ENCODE peak calls at places on chromosomes 6 and 20, in six cellular contexts. O is H9, S is suprapubic skin, V is heart left ventricle, U is esophagus squamous epithelium, R is upper lobe of left lung. M is an unnamed sample.

GRCh38 chr6:142523485-142523884 is 221.7 kb downstream of the ADGRG6 start:
- DNase-seq in U (no peak), V (no peak), R (no peak), O (no peak), S (no peak), M (no peak)

GRCh38 chr6:128600397-128600951 is 80.1 kb upstream of the PTPRK start:
- DNase-seq in U (no peak), O (no peak), S (no peak), R (no peak), V (no peak), M (no peak)

GRCh38 chr6:129317931-129318820 is 391.8 kb downstream of the ARHGAP18 start:
- DNase-seq in R (no peak), O (peak; percentile 80), S (no peak), U (no peak), V (no peak), M (no peak)

GRCh38 chr20:25274891-25275812 is 27.3 kb downstream of the PYGB start:
- DNase-seq in U (no peak), R (peak; percentile 10), O (no peak), V (peak; percentile 67), S (peak; percentile 49), M (peak; percentile 53)

GRCh38 chr6:89081423-89082322 is 1.1 kb downstream of the PNRC1 start:
- DNase-seq in V (peak; percentile 100), R (peak; percentile 99), U (peak; percentile 94), O (peak; percentile 92), S (peak; percentile 99), M (peak; percentile 99)

GRCh38 chr6:72876256-72876655 is 254.4 kb downstream of the KCNQ5 start:
- DNase-seq in R (no peak), S (no peak), V (no peak), U (no peak), O (no peak), M (no peak)

GRCh38 chr6:6246539-6246938 is 73.9 kb downstream of the F13A1 start:
- DNase-seq in O (no peak), S (no peak), V (no peak), U (no peak), R (no peak), M (no peak)

GRCh38 chr6:10495014-10495413 is 26.1 kb upstream of the GCNT2 start:
- DNase-seq in U (no peak), V (no peak), S (no peak), R (no peak), O (no peak), M (no peak)

GRCh38 chr6:140105857-140106256 is 731.4 kb upstream of the CITED2 start:
- DNase-seq in O (peak; percentile 51), R (no peak), U (no peak), V (no peak), S (no peak), M (no peak)

GRCh38 chr6:120526576-120526975 is 807.7 kb downstream of the TBC1D32 start:
- DNase-seq in O (no peak), S (no peak), U (no peak), R (no peak), V (no peak), M (no peak)

GRCh38 chr20:62209850-62210495 is 10.1 kb downstream of the HRH3 start:
- DNase-seq in R (no peak), V (no peak), S (no peak), O (no peak), U (no peak), M (no peak)

GRCh38 chr6:139776051-139776450 is 401.6 kb upstream of the CITED2 start:
- DNase-seq in U (no peak), S (no peak), V (no peak), O (no peak), R (no peak), M (no peak)

GRCh38 chr6:139882977-139883728 is 508.7 kb upstream of the CITED2 start:
- DNase-seq in R (no peak), V (no peak), O (no peak), U (no peak), S (no peak), M (no peak)

GRCh38 chr20:58308680-58309527 is 611 bp upstream of the RAB22A start:
- DNase-seq in U (no peak), V (peak; percentile 70), R (peak; percentile 33), S (peak; percentile 84), O (peak; percentile 41), M (peak; percentile 82)

GRCh38 chr6:34493344-34493743 is 27.5 kb downstream of the PACSIN1 start:
- DNase-seq in V (no peak), R (no peak), O (no peak), S (no peak), U (no peak), M (no peak)

GRCh38 chr20:23021541-23021940 is 13.6 kb upstream of the SSTR4 start:
- DNase-seq in S (no peak), R (no peak), V (no peak), U (no peak), O (no peak), M (no peak)

GRCh38 chr6:37371158-37372083 is 17.6 kb downstream of the RNF8 start:
- DNase-seq in U (no peak), R (peak; percentile 66), O (no peak), S (no peak), V (no peak), M (no peak)

GRCh38 chr6:167907837-167908681 is 81.3 kb downstream of the AFDN start:
- DNase-seq in R (no peak), S (no peak), V (no peak), U (no peak), O (no peak), M (no peak)

GRCh38 chr6:108904731-108905130 is 56.5 kb downstream of the ARMC2 start:
- DNase-seq in V (no peak), U (no peak), S (no peak), O (no peak), R (no peak), M (no peak)

GRCh38 chr20:7285918-7286556 is 518.6 kb downstream of the BMP2 start:
- DNase-seq in U (no peak), V (peak; percentile 59), S (peak; percentile 83), R (peak; percentile 73), O (peak; percentile 59), M (no peak)

GRCh38 chr20:16922834-16923233 is 174.7 kb downstream of the OTOR start:
- DNase-seq in S (no peak), O (no peak), V (no peak), R (no peak), U (no peak), M (no peak)

GRCh38 chr6:89729818-89730217 is 89.8 kb downstream of the MDN1 start:
- DNase-seq in V (no peak), U (no peak), O (no peak), R (no peak), S (no peak), M (no peak)

GRCh38 chr20:32203556-32204484 is 3.7 kb downstream of the PLAGL2 start:
- DNase-seq in V (no peak), U (no peak), R (peak; percentile 48), O (no peak), S (no peak), M (no peak)

GRCh38 chr6:38068854-38069253 is 249.3 kb downstream of the ZFAND3 start:
- DNase-seq in U (no peak), R (no peak), S (no peak), V (peak; percentile 21), O (no peak), M (no peak)

GRCh38 chr20:18394363-18394762 is 72.5 kb downstream of the DZANK1 start:
- DNase-seq in U (no peak), R (no peak), V (no peak), O (peak; percentile 64), S (no peak), M (no peak)

GRCh38 chr20:2468581-2469407 is 1.8 kb downstream of the SNRPB start:
- DNase-seq in U (no peak), V (no peak), R (no peak), O (no peak), S (no peak), M (no peak)
- H3K27ac ChIP-seq in U (peak overlapping the region; percentile 84), V (no peak overlapping the region), R (no peak overlapping the region), O (no peak overlapping the region), S (no peak overlapping the region), M (peak overlapping the region; percentile 94)

GRCh38 chr6:156056085-156056484 is 600.4 kb upstream of the NOX3 start:
- DNase-seq in U (no peak), V (no peak), S (no peak), O (no peak), R (no peak), M (no peak)

GRCh38 chr6:156057869-156058268 is 602.2 kb upstream of the NOX3 start:
- DNase-seq in O (no peak), R (no peak), V (no peak), S (no peak), U (no peak), M (no peak)

GRCh38 chr6:156060013-156060412 is 604.4 kb upstream of the NOX3 start:
- DNase-seq in U (no peak), V (no peak), O (no peak), S (no peak), R (no peak), M (no peak)

GRCh38 chr6:156061465-156061864 is 605.8 kb upstream of the NOX3 start:
- DNase-seq in S (no peak), V (no peak), R (no peak), U (no peak), O (no peak), M (no peak)

DNA sequence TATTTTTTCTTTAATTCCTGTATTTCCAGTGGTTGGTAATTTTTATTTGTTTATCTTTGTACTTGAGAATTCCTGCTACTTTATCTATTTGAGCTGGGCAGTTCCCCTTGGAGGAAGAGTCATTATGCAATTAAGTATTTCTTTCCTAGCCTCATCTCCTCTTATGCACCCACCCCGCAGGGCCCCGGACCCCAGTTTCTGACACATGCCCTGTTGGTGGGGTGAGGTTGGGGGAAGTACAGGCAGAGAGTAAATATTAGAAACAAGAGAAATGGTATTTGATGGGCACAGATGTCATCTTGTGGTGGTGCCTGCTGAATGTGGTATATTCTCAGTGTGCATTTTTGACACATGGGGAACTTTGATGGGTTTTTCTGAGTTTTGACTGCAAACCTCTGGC is 602.7 kb upstream of the NOX3 start:
- DNase-seq in U (no peak), V (no peak), O (no peak), S (no peak), R (no peak), M (no peak)
- H3K9me3 ChIP-seq in U (no peaks in the 10 kb centered on the region), V (no peaks in the 10 kb centered on the region), O (no peaks in the 10 kb centered on the region), S (peaks cover 3% of the 10 kb centered on the region), R (no peaks in the 10 kb centered on the region), M (no peaks in the 10 kb centered on the region)

DNA sequence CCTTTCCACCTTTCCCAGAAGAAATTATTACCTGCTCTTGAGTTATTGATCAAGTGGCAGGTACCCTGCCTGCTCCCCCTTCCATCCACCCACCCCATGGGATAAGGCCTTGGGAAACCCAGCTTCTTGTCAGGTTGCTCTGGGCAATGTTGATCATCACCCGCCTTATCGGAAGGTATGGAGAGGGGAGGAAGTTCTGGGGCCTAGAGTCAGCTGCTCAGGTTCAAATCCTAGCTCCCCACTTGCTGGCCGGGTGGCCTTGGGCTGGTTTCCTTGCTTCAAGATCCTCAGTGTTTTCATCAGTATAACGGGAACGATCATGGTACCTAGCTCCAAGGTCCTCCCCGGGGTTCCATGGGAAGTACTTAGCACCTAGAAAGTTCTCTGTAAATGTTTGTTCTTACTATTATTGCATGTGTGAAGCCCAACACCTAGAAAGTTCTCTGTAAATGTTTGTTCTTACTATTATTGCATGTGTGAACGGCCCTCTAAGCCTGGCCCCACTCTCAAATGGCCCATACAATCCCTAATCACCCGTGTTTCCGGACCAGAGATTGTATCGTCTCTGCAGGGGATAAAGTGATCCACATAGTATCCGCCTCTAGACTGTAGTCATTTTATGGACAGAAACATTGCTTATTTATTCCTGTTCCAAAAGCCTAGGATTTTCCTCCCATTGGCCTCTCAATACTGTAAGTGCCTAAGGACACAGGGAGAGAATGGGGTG is 1.1 kb upstream of the PREX1 start:
- DNase-seq in U (no peak), S (no peak), V (no peak), O (no peak), R (no peak), M (no peak)
- H3K4me1 ChIP-seq in U (peaks cover 69% of the 10 kb centered on the region), S (peaks cover 51% of the 10 kb centered on the region), V (peaks cover 5% of the 10 kb centered on the region), O (no peaks in the 10 kb centered on the region), R (peaks cover 13% of the 10 kb centered on the region), M (peaks cover 22% of the 10 kb centered on the region)

GRCh38 chr6:144675231-144675861 is 390.2 kb downstream of the UTRN start:
- DNase-seq in R (peak; percentile 63), O (no peak), S (no peak), U (no peak), V (no peak), M (no peak)
- H3K27ac ChIP-seq in R (no peak overlapping the region), O (no peak overlapping the region), S (no peak overlapping the region), U (no peak overlapping the region), V (no peak overlapping the region), M (no peak overlapping the region)

M was measured in ascending aorta.